ENCODE peak calls at places on chromosomes 5 and 9, in eight cellular contexts. O, H, X, E, V, C, Q and A are unnamed samples.

GRCh38 chr5:31530541-31531265 is 1.2 kb downstream of the DROSHA start:
- DNase-seq in C (no peak), X (no peak), Q (no peak), O (no peak), H (no peak), V (no peak), E (no peak), A (no peak)

GRCh38 chr5:120368923-120369715 is 95.0 kb upstream of the PRR16 start:
- DNase-seq in O (no peak), H (no peak), C (no peak), E (no peak), X (peak), Q (no peak), V (no peak), A (no peak)

GRCh38 chr9:16986441-16987387 is 116.2 kb upstream of the BNC2 start:
- DNase-seq in O (no peak), V (peak), H (no peak), X (no peak), Q (no peak), C (no peak), E (no peak), A (no peak)

GRCh38 chr5:3364941-3365340 is 230.7 kb upstream of the IRX1 start:
- DNase-seq in V (no peak), O (no peak), E (no peak), H (no peak), Q (no peak), X (peak), C (no peak), A (no peak)

GRCh38 chr9:125538092-125538473 is 168.9 kb downstream of the MAPKAP1 start:
- DNase-seq in E (peak), O (no peak), C (peak), V (peak), H (no peak), X (no peak), Q (no peak), A (no peak)

GRCh38 chr9:93263334-93264229 is 79.6 kb downstream of the WNK2 start:
- DNase-seq in O (no peak), E (peak), V (no peak), C (no peak), H (no peak), X (no peak), Q (no peak), A (no peak)

GRCh38 chr5:97162045-97162444 is 19.6 kb upstream of the LIX1 start:
- DNase-seq in E (peak), H (no peak), X (peak), O (peak), V (peak), Q (peak), C (peak), A (peak)

GRCh38 chr9:5630038-5630507 is 1.2 kb downstream of the RIC1 start:
- DNase-seq in O (peak), E (no peak), X (no peak), Q (peak), H (no peak), V (peak), C (peak), A (no peak)

GRCh38 chr9:19174127-19174921 is 47.0 kb upstream of the PLIN2 start:
- DNase-seq in X (peak), H (no peak), V (peak), C (peak), Q (peak), O (peak), E (peak), A (no peak)

GRCh38 chr5:135493406-135494180 is 41.4 kb upstream of the TIFAB start:
- DNase-seq in C (peak), E (peak), V (no peak), O (no peak), Q (peak), H (no peak), X (no peak), A (no peak)

GRCh38 chr5:8770431-8770830 is 775.4 kb downstream of the SEMA5A start:
- DNase-seq in E (no peak), Q (no peak), C (no peak), V (no peak), X (no peak), O (no peak), H (no peak), A (no peak)

GRCh38 chr5:168467755-168468280 is 18.5 kb upstream of the RARS1 start:
- DNase-seq in O (no peak), X (no peak), V (peak), E (no peak), Q (no peak), C (no peak), H (no peak), A (no peak)

GRCh38 chr5:156936972-156937371 is 26.1 kb downstream of the TIMD4 start:
- DNase-seq in H (no peak), O (no peak), C (no peak), V (no peak), X (no peak), E (no peak), Q (no peak), A (no peak)

GRCh38 chr5:16776611-16777251 is 159.4 kb downstream of the MYO10 start:
- DNase-seq in Q (peak), O (no peak), V (no peak), E (peak), H (no peak), C (peak), X (peak), A (no peak)

GRCh38 chr9:134259708-134260107 is 66.5 kb upstream of the RXRA start:
- DNase-seq in C (no peak), H (no peak), X (no peak), Q (no peak), V (no peak), E (no peak), O (no peak), A (no peak)

GRCh38 chr9:16815042-16815441 is 55.4 kb downstream of the BNC2 start:
- DNase-seq in V (no peak), E (no peak), O (no peak), Q (no peak), X (no peak), C (no peak), H (no peak), A (no peak)

GRCh38 chr5:65722575-65723424 is 795 bp downstream of the NLN start:
- DNase-seq in X (peak), C (peak), V (peak), O (peak), Q (peak), H (peak), E (no peak), A (peak)

GRCh38 chr5:132055808-132056609 is 4.4 kb upstream of the IL3 start:
- DNase-seq in H (no peak), X (peak), Q (no peak), C (no peak), V (no peak), O (no peak), E (no peak), A (no peak)

GRCh38 chr5:158407801-158408200 is 548.9 kb upstream of the CLINT1 start:
- DNase-seq in C (no peak), H (no peak), E (no peak), Q (no peak), O (no peak), X (no peak), V (no peak), A (no peak)

GRCh38 chr5:156271569-156271968 is 55.4 kb upstream of the SGCD start:
- DNase-seq in H (no peak), X (no peak), V (no peak), O (no peak), E (no peak), C (no peak), Q (no peak), A (no peak)

GRCh38 chr9:135711411-135711810 is 9.4 kb downstream of the KCNT1 start:
- DNase-seq in O (no peak), V (no peak), C (no peak), X (no peak), E (no peak), H (no peak), Q (no peak), A (no peak)

GRCh38 chr5:6686916-6687409 is 26.3 kb upstream of the TENT4A start:
- DNase-seq in Q (peak), O (peak), H (no peak), E (no peak), C (no peak), X (peak), V (peak), A (no peak)

GRCh38 chr9:71506821-71507220 is 261.5 kb downstream of the CEMIP2 start:
- DNase-seq in H (no peak), V (no peak), X (no peak), E (no peak), Q (no peak), O (no peak), C (peak), A (no peak)

GRCh38 chr9:133715866-133716563 is 22.1 kb downstream of the SARDH start:
- DNase-seq in O (no peak), Q (peak), C (no peak), V (peak), H (no peak), E (no peak), X (peak), A (no peak)

GRCh38 chr5:108561416-108562204 is 179.7 kb upstream of the FBXL17 start:
- DNase-seq in C (no peak), Q (peak), O (no peak), X (peak), H (no peak), E (no peak), V (no peak), A (no peak)

GRCh38 chr5:174599992-174600391 is 124.4 kb upstream of the MSX2 start:
- DNase-seq in Q (peak), O (no peak), V (no peak), H (no peak), X (peak), E (no peak), C (no peak), A (no peak)

GRCh38 chr5:4879693-4880303 is 260.3 kb upstream of the ADAMTS16 start:
- DNase-seq in C (peak), Q (peak), E (peak), H (peak), V (peak), O (peak), X (peak), A (peak)

DNA sequence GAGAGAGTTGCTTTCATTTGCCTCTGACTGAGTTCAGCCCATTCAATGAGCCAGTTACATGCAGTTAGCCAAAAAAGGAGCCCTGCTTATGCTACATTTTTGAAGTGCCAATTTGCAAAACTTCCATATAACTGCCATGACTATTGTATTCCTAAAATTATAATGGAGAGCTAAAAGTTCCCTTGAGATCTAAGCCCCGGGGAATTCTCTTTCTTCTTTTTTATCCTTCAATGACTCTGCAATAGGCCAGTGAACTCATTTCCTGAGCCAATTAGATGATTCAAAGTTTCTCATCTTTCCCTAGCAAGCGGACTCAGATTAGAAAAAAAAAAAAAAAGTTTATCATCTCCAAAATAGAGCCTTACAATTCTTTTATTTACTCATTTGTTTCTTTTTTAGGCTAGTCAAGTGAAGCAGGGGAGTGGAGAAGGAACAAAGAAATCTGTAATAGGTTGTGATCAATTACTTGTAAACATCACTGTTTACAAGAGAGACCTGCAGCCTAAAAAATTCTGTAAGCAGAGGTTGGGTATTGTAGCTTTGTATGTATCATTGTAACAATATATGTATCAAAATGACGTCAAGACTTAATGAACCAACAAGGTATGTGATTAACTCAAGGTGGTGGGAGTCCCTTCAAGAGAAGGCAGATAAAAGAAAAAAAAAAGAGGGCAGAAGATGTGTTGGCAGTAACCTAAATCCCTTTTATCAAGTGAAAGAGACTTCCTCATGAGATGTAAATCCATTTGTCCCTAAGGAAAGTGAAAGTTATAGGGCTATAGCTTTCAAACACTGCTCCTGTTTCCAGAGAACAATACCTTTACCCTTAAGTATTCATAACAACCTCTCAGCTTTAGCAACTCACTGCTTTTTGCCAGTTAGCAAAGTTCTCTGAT is 48.7 kb upstream of the HOMER1 start:
- DNase-seq in V (no peak), C (no peak), Q (no peak), O (no peak), X (no peak), H (no peak), E (no peak), A (no peak)
- H3K27ac ChIP-seq in V (no peak), C (no peak), Q (peak), O (peak), X (no peak), H (no peak), E (no peak), A (no peak)

DNA sequence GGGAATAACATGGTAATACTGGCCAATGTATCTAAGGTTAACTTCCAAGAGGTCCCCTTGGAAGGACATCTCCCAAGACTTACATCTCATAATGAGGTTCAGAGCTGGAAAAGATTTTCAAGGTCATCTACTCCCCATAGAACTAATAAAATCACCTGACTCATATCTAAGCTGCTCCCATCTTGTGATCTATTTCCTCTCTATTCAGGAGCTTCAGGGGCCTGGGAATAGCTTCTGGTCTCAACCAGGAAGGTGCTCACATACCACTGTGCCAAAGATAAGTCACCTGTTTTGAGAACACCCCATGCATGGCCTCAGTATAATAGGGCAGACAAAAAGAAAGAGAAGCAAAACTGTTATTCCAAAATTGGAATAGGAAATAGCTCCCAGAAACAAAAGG is 74.2 kb downstream of the OXCT1 start:
- DNase-seq in C (no peak), X (no peak), E (no peak), O (no peak), V (no peak), H (no peak), Q (no peak), A (no peak)
- H3K27ac ChIP-seq in C (no peak), X (no peak), E (no peak), O (no peak), V (no peak), H (no peak), Q (no peak), A (no peak)

DNA sequence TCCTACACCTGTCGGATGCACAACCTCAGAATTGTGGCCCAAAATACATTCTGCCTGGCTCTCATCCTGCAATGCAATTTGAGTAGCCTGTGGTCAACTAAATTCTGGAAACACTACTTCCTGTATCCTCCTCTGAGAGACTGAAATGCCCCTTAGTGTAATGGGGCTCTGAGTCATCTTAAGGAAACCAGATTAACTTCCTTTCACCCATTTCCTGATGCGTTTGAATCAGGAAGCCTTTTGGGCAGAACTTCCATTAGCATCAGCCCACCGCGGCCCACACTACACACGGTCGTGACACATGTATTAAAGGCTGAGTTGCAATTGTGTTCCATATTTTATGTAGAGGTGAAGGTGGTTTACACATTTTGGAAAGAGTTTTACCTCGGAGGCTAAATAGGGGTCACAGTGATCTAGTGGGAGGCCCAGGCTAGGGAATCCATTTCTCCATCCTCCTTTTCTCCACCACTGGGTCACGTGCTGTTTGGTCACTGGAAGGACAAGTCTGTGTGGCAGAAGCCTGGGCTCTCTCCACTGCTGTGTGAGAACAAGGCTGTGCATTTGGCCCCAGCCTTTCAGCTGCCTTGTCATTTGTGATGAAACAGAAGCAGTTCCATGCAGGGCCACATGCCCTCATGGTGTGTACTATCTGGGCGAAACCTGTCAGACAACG is 55.9 kb downstream of the DAP start:
- DNase-seq in O (no peak), V (peak), E (no peak), X (no peak), C (no peak), H (no peak), Q (no peak), A (no peak)
- H3K27ac ChIP-seq in O (no peak), V (peak), E (peak), X (no peak), C (no peak), H (no peak), Q (no peak), A (no peak)

DNA sequence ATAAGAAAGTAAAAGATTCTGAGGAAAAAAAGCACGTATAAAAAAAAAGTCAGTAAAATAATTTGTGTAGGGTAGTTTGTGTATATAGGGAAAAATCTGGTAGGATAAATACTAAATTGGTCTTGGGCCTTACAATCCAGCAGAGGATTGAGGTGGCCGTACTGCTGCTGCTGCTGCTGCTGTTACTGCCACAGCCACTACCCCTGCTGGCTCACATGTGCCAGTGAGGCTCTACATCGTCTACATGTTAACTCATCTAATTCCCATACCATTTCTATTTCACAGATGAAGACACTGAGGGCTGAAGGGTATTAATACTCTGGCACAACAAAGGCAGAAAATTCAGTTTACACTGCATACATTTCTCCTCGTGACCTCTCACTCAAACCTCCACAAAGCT is 928.5 kb downstream of the TLE4 start:
- DNase-seq in X (no peak), C (no peak), H (no peak), V (peak), Q (no peak), O (no peak), E (no peak), A (no peak)
- H3K27ac ChIP-seq in X (no peak), C (no peak), H (no peak), V (no peak), Q (no peak), O (no peak), E (no peak), A (no peak)

GRCh38 chr5:130126748-130127147 is 222.5 kb downstream of the CHSY3 start:
- DNase-seq in H (no peak), C (no peak), Q (no peak), X (no peak), E (no peak), O (no peak), V (peak), A (no peak)
- H3K27ac ChIP-seq in H (no peak), C (no peak), Q (no peak), X (no peak), E (no peak), O (no peak), V (no peak), A (no peak)

GRCh38 chr9:81611664-81612063 is 77.7 kb downstream of the TLE1 start:
- DNase-seq in Q (no peak), E (no peak), O (no peak), X (no peak), C (no peak), V (no peak), H (no peak), A (no peak)
- H3K27ac ChIP-seq in Q (no peak), E (no peak), O (no peak), X (no peak), C (no peak), V (no peak), H (no peak), A (no peak)